ENCODE peak calls at places on chromosomes 13 and 19, in six cellular contexts. One of them, this sample, is unnamed.

GRCh38 chr13:110294146-110294545 is 12.8 kb downstream of the COL4A1 start:
- DNase-seq in hypothalamus: no peak
- DNase-seq in stimulated activated CD4-positive, alpha-beta T cell treated with anti-CD3 and anti-CD28 coated beads, Interleukin-2, amount 100 ng/mL, for 24 hours: no peak
- DNase-seq in T-cell: no peak
- DNase-seq in GM04504: peak
- DNase-seq in activated naive CD8-positive, alpha-beta T cell treated with anti-CD3 and anti-CD28 coated beads, Interleukin-2, amount 50 U/mL, for 16 hours: no peak
- DNase-seq in this sample: no peak

GRCh38 chr13:43611631-43612416 is 174.9 kb downstream of the ENOX1 start:
- DNase-seq in stimulated activated CD4-positive, alpha-beta T cell treated with anti-CD3 and anti-CD28 coated beads, Interleukin-2, amount 100 ng/mL, for 24 hours: no peak
- DNase-seq in GM04504: peak
- DNase-seq in activated naive CD8-positive, alpha-beta T cell treated with anti-CD3 and anti-CD28 coated beads, Interleukin-2, amount 50 U/mL, for 16 hours: no peak
- DNase-seq in T-cell: no peak
- DNase-seq in hypothalamus: no peak
- DNase-seq in this sample: no peak

GRCh38 chr13:114050536-114051450 is 76.9 kb upstream of the C13orf46 start:
- DNase-seq in T-cell: no peak
- DNase-seq in GM04504: no peak
- DNase-seq in activated naive CD8-positive, alpha-beta T cell treated with anti-CD3 and anti-CD28 coated beads, Interleukin-2, amount 50 U/mL, for 16 hours: no peak
- DNase-seq in hypothalamus: no peak
- DNase-seq in stimulated activated CD4-positive, alpha-beta T cell treated with anti-CD3 and anti-CD28 coated beads, Interleukin-2, amount 100 ng/mL, for 24 hours: no peak
- DNase-seq in this sample: no peak

GRCh38 chr13:80924596-80924995 is 583.7 kb upstream of the SPRY2 start:
- DNase-seq in hypothalamus: no peak
- DNase-seq in GM04504: no peak
- DNase-seq in stimulated activated CD4-positive, alpha-beta T cell treated with anti-CD3 and anti-CD28 coated beads, Interleukin-2, amount 100 ng/mL, for 24 hours: no peak
- DNase-seq in activated naive CD8-positive, alpha-beta T cell treated with anti-CD3 and anti-CD28 coated beads, Interleukin-2, amount 50 U/mL, for 16 hours: no peak
- DNase-seq in T-cell: no peak
- DNase-seq in this sample: peak

GRCh38 chr13:22009500-22009899 is 338.6 kb downstream of the FGF9 start:
- DNase-seq in T-cell: no peak
- DNase-seq in GM04504: no peak
- DNase-seq in stimulated activated CD4-positive, alpha-beta T cell treated with anti-CD3 and anti-CD28 coated beads, Interleukin-2, amount 100 ng/mL, for 24 hours: no peak
- DNase-seq in activated naive CD8-positive, alpha-beta T cell treated with anti-CD3 and anti-CD28 coated beads, Interleukin-2, amount 50 U/mL, for 16 hours: no peak
- DNase-seq in hypothalamus: no peak
- DNase-seq in this sample: no peak

GRCh38 chr13:63184693-63185092 is 1769.0 kb upstream of the PCDH20 start:
- DNase-seq in GM04504: peak
- DNase-seq in stimulated activated CD4-positive, alpha-beta T cell treated with anti-CD3 and anti-CD28 coated beads, Interleukin-2, amount 100 ng/mL, for 24 hours: no peak
- DNase-seq in activated naive CD8-positive, alpha-beta T cell treated with anti-CD3 and anti-CD28 coated beads, Interleukin-2, amount 50 U/mL, for 16 hours: no peak
- DNase-seq in hypothalamus: no peak
- DNase-seq in T-cell: no peak
- DNase-seq in this sample: peak

GRCh38 chr13:48726711-48727110 is 73.0 kb downstream of the CYSLTR2 start:
- DNase-seq in stimulated activated CD4-positive, alpha-beta T cell treated with anti-CD3 and anti-CD28 coated beads, Interleukin-2, amount 100 ng/mL, for 24 hours: no peak
- DNase-seq in activated naive CD8-positive, alpha-beta T cell treated with anti-CD3 and anti-CD28 coated beads, Interleukin-2, amount 50 U/mL, for 16 hours: no peak
- DNase-seq in GM04504: no peak
- DNase-seq in T-cell: no peak
- DNase-seq in hypothalamus: no peak
- DNase-seq in this sample: no peak

GRCh38 chr13:29106651-29107050 is 286.5 kb downstream of the MTUS2 start:
- DNase-seq in stimulated activated CD4-positive, alpha-beta T cell treated with anti-CD3 and anti-CD28 coated beads, Interleukin-2, amount 100 ng/mL, for 24 hours: no peak
- DNase-seq in GM04504: no peak
- DNase-seq in hypothalamus: no peak
- DNase-seq in T-cell: no peak
- DNase-seq in activated naive CD8-positive, alpha-beta T cell treated with anti-CD3 and anti-CD28 coated beads, Interleukin-2, amount 50 U/mL, for 16 hours: no peak
- DNase-seq in this sample: no peak

GRCh38 chr19:18763674-18764590 is 27.2 kb downstream of the COMP start:
- DNase-seq in GM04504: peak
- DNase-seq in stimulated activated CD4-positive, alpha-beta T cell treated with anti-CD3 and anti-CD28 coated beads, Interleukin-2, amount 100 ng/mL, for 24 hours: no peak
- DNase-seq in activated naive CD8-positive, alpha-beta T cell treated with anti-CD3 and anti-CD28 coated beads, Interleukin-2, amount 50 U/mL, for 16 hours: no peak
- DNase-seq in hypothalamus: no peak
- DNase-seq in T-cell: no peak
- DNase-seq in this sample: peak

GRCh38 chr13:50991624-50992610 is 82.3 kb downstream of the RNASEH2B start:
- DNase-seq in T-cell: no peak
- DNase-seq in stimulated activated CD4-positive, alpha-beta T cell treated with anti-CD3 and anti-CD28 coated beads, Interleukin-2, amount 100 ng/mL, for 24 hours: no peak
- DNase-seq in activated naive CD8-positive, alpha-beta T cell treated with anti-CD3 and anti-CD28 coated beads, Interleukin-2, amount 50 U/mL, for 16 hours: no peak
- DNase-seq in hypothalamus: no peak
- DNase-seq in GM04504: no peak
- DNase-seq in this sample: no peak

GRCh38 chr19:2410023-2410422 is 17.4 kb downstream of the TIMM13 start:
- DNase-seq in hypothalamus: no peak
- DNase-seq in stimulated activated CD4-positive, alpha-beta T cell treated with anti-CD3 and anti-CD28 coated beads, Interleukin-2, amount 100 ng/mL, for 24 hours: no peak
- DNase-seq in GM04504: no peak
- DNase-seq in T-cell: no peak
- DNase-seq in activated naive CD8-positive, alpha-beta T cell treated with anti-CD3 and anti-CD28 coated beads, Interleukin-2, amount 50 U/mL, for 16 hours: no peak
- DNase-seq in this sample: no peak

GRCh38 chr19:41175825-41176734 is 16.9 kb upstream of the CYP2S1 start:
- DNase-seq in activated naive CD8-positive, alpha-beta T cell treated with anti-CD3 and anti-CD28 coated beads, Interleukin-2, amount 50 U/mL, for 16 hours: no peak
- DNase-seq in GM04504: peak
- DNase-seq in T-cell: peak
- DNase-seq in hypothalamus: peak
- DNase-seq in stimulated activated CD4-positive, alpha-beta T cell treated with anti-CD3 and anti-CD28 coated beads, Interleukin-2, amount 100 ng/mL, for 24 hours: peak
- DNase-seq in this sample: peak

GRCh38 chr19:3062165-3063105 is at the start of gene TLE5:
- DNase-seq in activated naive CD8-positive, alpha-beta T cell treated with anti-CD3 and anti-CD28 coated beads, Interleukin-2, amount 50 U/mL, for 16 hours: peak
- DNase-seq in T-cell: peak
- DNase-seq in GM04504: no peak
- DNase-seq in hypothalamus: peak
- DNase-seq in stimulated activated CD4-positive, alpha-beta T cell treated with anti-CD3 and anti-CD28 coated beads, Interleukin-2, amount 100 ng/mL, for 24 hours: peak
- DNase-seq in this sample: no peak

GRCh38 chr13:113152894-113153809 is 5.3 kb upstream of the PROZ start:
- DNase-seq in hypothalamus: no peak
- DNase-seq in T-cell: peak
- DNase-seq in activated naive CD8-positive, alpha-beta T cell treated with anti-CD3 and anti-CD28 coated beads, Interleukin-2, amount 50 U/mL, for 16 hours: no peak
- DNase-seq in GM04504: no peak
- DNase-seq in stimulated activated CD4-positive, alpha-beta T cell treated with anti-CD3 and anti-CD28 coated beads, Interleukin-2, amount 100 ng/mL, for 24 hours: no peak
- DNase-seq in this sample: peak

GRCh38 chr13:51832471-51833152 is 12.4 kb downstream of the TMEM272 start:
- DNase-seq in activated naive CD8-positive, alpha-beta T cell treated with anti-CD3 and anti-CD28 coated beads, Interleukin-2, amount 50 U/mL, for 16 hours: no peak
- DNase-seq in hypothalamus: peak
- DNase-seq in stimulated activated CD4-positive, alpha-beta T cell treated with anti-CD3 and anti-CD28 coated beads, Interleukin-2, amount 100 ng/mL, for 24 hours: no peak
- DNase-seq in T-cell: peak
- DNase-seq in GM04504: no peak
- DNase-seq in this sample: no peak

GRCh38 chr19:7823902-7824301 is 6.1 kb upstream of the EVI5L start:
- DNase-seq in hypothalamus: no peak
- DNase-seq in activated naive CD8-positive, alpha-beta T cell treated with anti-CD3 and anti-CD28 coated beads, Interleukin-2, amount 50 U/mL, for 16 hours: no peak
- DNase-seq in stimulated activated CD4-positive, alpha-beta T cell treated with anti-CD3 and anti-CD28 coated beads, Interleukin-2, amount 100 ng/mL, for 24 hours: no peak
- DNase-seq in GM04504: no peak
- DNase-seq in T-cell: no peak
- DNase-seq in this sample: no peak

GRCh38 chr19:45500918-45501729 is 2.9 kb downstream of the PPM1N start:
- DNase-seq in T-cell: no peak
- DNase-seq in stimulated activated CD4-positive, alpha-beta T cell treated with anti-CD3 and anti-CD28 coated beads, Interleukin-2, amount 100 ng/mL, for 24 hours: no peak
- DNase-seq in GM04504: no peak
- DNase-seq in activated naive CD8-positive, alpha-beta T cell treated with anti-CD3 and anti-CD28 coated beads, Interleukin-2, amount 50 U/mL, for 16 hours: no peak
- DNase-seq in hypothalamus: no peak
- DNase-seq in this sample: no peak

GRCh38 chr19:7710616-7711015 is 8.7 kb upstream of the FCER2 start:
- DNase-seq in stimulated activated CD4-positive, alpha-beta T cell treated with anti-CD3 and anti-CD28 coated beads, Interleukin-2, amount 100 ng/mL, for 24 hours: no peak
- DNase-seq in activated naive CD8-positive, alpha-beta T cell treated with anti-CD3 and anti-CD28 coated beads, Interleukin-2, amount 50 U/mL, for 16 hours: no peak
- DNase-seq in GM04504: no peak
- DNase-seq in T-cell: no peak
- DNase-seq in hypothalamus: no peak
- DNase-seq in this sample: no peak

GRCh38 chr19:54653181-54653809 is 9.5 kb upstream of the LILRB4 start:
- DNase-seq in hypothalamus: no peak
- DNase-seq in activated naive CD8-positive, alpha-beta T cell treated with anti-CD3 and anti-CD28 coated beads, Interleukin-2, amount 50 U/mL, for 16 hours: no peak
- DNase-seq in GM04504: no peak
- DNase-seq in stimulated activated CD4-positive, alpha-beta T cell treated with anti-CD3 and anti-CD28 coated beads, Interleukin-2, amount 100 ng/mL, for 24 hours: no peak
- DNase-seq in T-cell: no peak
- DNase-seq in this sample: peak

GRCh38 chr13:38394777-38395504 is 45.3 kb downstream of the UFM1 start:
- DNase-seq in T-cell: no peak
- DNase-seq in GM04504: no peak
- DNase-seq in activated naive CD8-positive, alpha-beta T cell treated with anti-CD3 and anti-CD28 coated beads, Interleukin-2, amount 50 U/mL, for 16 hours: no peak
- DNase-seq in stimulated activated CD4-positive, alpha-beta T cell treated with anti-CD3 and anti-CD28 coated beads, Interleukin-2, amount 100 ng/mL, for 24 hours: no peak
- DNase-seq in hypothalamus: no peak
- DNase-seq in this sample: peak

GRCh38 chr13:113666324-113666660 is 727 bp upstream of the GRK1 start:
- DNase-seq in hypothalamus: no peak
- DNase-seq in GM04504: no peak
- DNase-seq in T-cell: no peak
- DNase-seq in stimulated activated CD4-positive, alpha-beta T cell treated with anti-CD3 and anti-CD28 coated beads, Interleukin-2, amount 100 ng/mL, for 24 hours: no peak
- DNase-seq in activated naive CD8-positive, alpha-beta T cell treated with anti-CD3 and anti-CD28 coated beads, Interleukin-2, amount 50 U/mL, for 16 hours: no peak
- DNase-seq in this sample: no peak

GRCh38 chr19:40517248-40517647 is 50.4 kb downstream of the SPTBN4 start:
- DNase-seq in hypothalamus: no peak
- DNase-seq in GM04504: no peak
- DNase-seq in activated naive CD8-positive, alpha-beta T cell treated with anti-CD3 and anti-CD28 coated beads, Interleukin-2, amount 50 U/mL, for 16 hours: no peak
- DNase-seq in stimulated activated CD4-positive, alpha-beta T cell treated with anti-CD3 and anti-CD28 coated beads, Interleukin-2, amount 100 ng/mL, for 24 hours: no peak
- DNase-seq in T-cell: no peak
- DNase-seq in this sample: no peak

GRCh38 chr19:53091413-53091812 is 11.8 kb downstream of the ZNF160 start:
- DNase-seq in hypothalamus: no peak
- DNase-seq in T-cell: no peak
- DNase-seq in activated naive CD8-positive, alpha-beta T cell treated with anti-CD3 and anti-CD28 coated beads, Interleukin-2, amount 50 U/mL, for 16 hours: no peak
- DNase-seq in stimulated activated CD4-positive, alpha-beta T cell treated with anti-CD3 and anti-CD28 coated beads, Interleukin-2, amount 100 ng/mL, for 24 hours: no peak
- DNase-seq in GM04504: no peak
- DNase-seq in this sample: no peak

GRCh38 chr13:43848250-43848649 is 31.3 kb downstream of the CCDC122 start:
- DNase-seq in GM04504: no peak
- DNase-seq in hypothalamus: no peak
- DNase-seq in activated naive CD8-positive, alpha-beta T cell treated with anti-CD3 and anti-CD28 coated beads, Interleukin-2, amount 50 U/mL, for 16 hours: no peak
- DNase-seq in T-cell: no peak
- DNase-seq in stimulated activated CD4-positive, alpha-beta T cell treated with anti-CD3 and anti-CD28 coated beads, Interleukin-2, amount 100 ng/mL, for 24 hours: no peak
- DNase-seq in this sample: peak

GRCh38 chr19:11198769-11199469 is 1.6 kb upstream of the KANK2 start:
- DNase-seq in stimulated activated CD4-positive, alpha-beta T cell treated with anti-CD3 and anti-CD28 coated beads, Interleukin-2, amount 100 ng/mL, for 24 hours: no peak
- DNase-seq in T-cell: no peak
- DNase-seq in activated naive CD8-positive, alpha-beta T cell treated with anti-CD3 and anti-CD28 coated beads, Interleukin-2, amount 50 U/mL, for 16 hours: no peak
- DNase-seq in GM04504: no peak
- DNase-seq in hypothalamus: no peak
- DNase-seq in this sample: no peak

GRCh38 chr19:14440049-14440448 is 6.9 kb downstream of the PKN1 start:
- DNase-seq in stimulated activated CD4-positive, alpha-beta T cell treated with anti-CD3 and anti-CD28 coated beads, Interleukin-2, amount 100 ng/mL, for 24 hours: peak
- DNase-seq in activated naive CD8-positive, alpha-beta T cell treated with anti-CD3 and anti-CD28 coated beads, Interleukin-2, amount 50 U/mL, for 16 hours: peak
- DNase-seq in hypothalamus: peak
- DNase-seq in T-cell: peak
- DNase-seq in GM04504: no peak
- DNase-seq in this sample: no peak

GRCh38 chr19:10718205-10719196 is 622 bp downstream of the DNM2 start:
- DNase-seq in stimulated activated CD4-positive, alpha-beta T cell treated with anti-CD3 and anti-CD28 coated beads, Interleukin-2, amount 100 ng/mL, for 24 hours: peak
- DNase-seq in T-cell: no peak
- DNase-seq in activated naive CD8-positive, alpha-beta T cell treated with anti-CD3 and anti-CD28 coated beads, Interleukin-2, amount 50 U/mL, for 16 hours: no peak
- DNase-seq in hypothalamus: peak
- DNase-seq in GM04504: no peak
- DNase-seq in this sample: peak

GRCh38 chr13:28684257-28684656 is 25.3 kb downstream of the POMP start:
- DNase-seq in GM04504: no peak
- DNase-seq in T-cell: no peak
- DNase-seq in hypothalamus: no peak
- DNase-seq in stimulated activated CD4-positive, alpha-beta T cell treated with anti-CD3 and anti-CD28 coated beads, Interleukin-2, amount 100 ng/mL, for 24 hours: no peak
- DNase-seq in activated naive CD8-positive, alpha-beta T cell treated with anti-CD3 and anti-CD28 coated beads, Interleukin-2, amount 50 U/mL, for 16 hours: no peak
- DNase-seq in this sample: no peak

GRCh38 chr19:52679598-52679997 is 41.4 kb upstream of the ZNF83 start:
- DNase-seq in GM04504: no peak
- DNase-seq in T-cell: no peak
- DNase-seq in activated naive CD8-positive, alpha-beta T cell treated with anti-CD3 and anti-CD28 coated beads, Interleukin-2, amount 50 U/mL, for 16 hours: no peak
- DNase-seq in stimulated activated CD4-positive, alpha-beta T cell treated with anti-CD3 and anti-CD28 coated beads, Interleukin-2, amount 100 ng/mL, for 24 hours: no peak
- DNase-seq in hypothalamus: no peak
- DNase-seq in this sample: no peak

GRCh38 chr13:109667754-109668360 is 118.5 kb downstream of the IRS2 start:
- DNase-seq in stimulated activated CD4-positive, alpha-beta T cell treated with anti-CD3 and anti-CD28 coated beads, Interleukin-2, amount 100 ng/mL, for 24 hours: no peak
- DNase-seq in T-cell: no peak
- DNase-seq in hypothalamus: no peak
- DNase-seq in activated naive CD8-positive, alpha-beta T cell treated with anti-CD3 and anti-CD28 coated beads, Interleukin-2, amount 50 U/mL, for 16 hours: no peak
- DNase-seq in GM04504: no peak
- DNase-seq in this sample: no peak

GRCh38 chr13:112840472-112841302 is 128.3 kb upstream of the MCF2L start:
- DNase-seq in stimulated activated CD4-positive, alpha-beta T cell treated with anti-CD3 and anti-CD28 coated beads, Interleukin-2, amount 100 ng/mL, for 24 hours: no peak
- DNase-seq in T-cell: no peak
- DNase-seq in hypothalamus: no peak
- DNase-seq in activated naive CD8-positive, alpha-beta T cell treated with anti-CD3 and anti-CD28 coated beads, Interleukin-2, amount 50 U/mL, for 16 hours: no peak
- DNase-seq in GM04504: no peak
- DNase-seq in this sample: no peak

GRCh38 chr19:7869910-7870511 is 4.2 kb downstream of the PRR36 start:
- DNase-seq in T-cell: no peak
- DNase-seq in stimulated activated CD4-positive, alpha-beta T cell treated with anti-CD3 and anti-CD28 coated beads, Interleukin-2, amount 100 ng/mL, for 24 hours: peak
- DNase-seq in GM04504: no peak
- DNase-seq in hypothalamus: no peak
- DNase-seq in activated naive CD8-positive, alpha-beta T cell treated with anti-CD3 and anti-CD28 coated beads, Interleukin-2, amount 50 U/mL, for 16 hours: peak
- DNase-seq in this sample: no peak

GRCh38 chr13:90640976-90641375 is 706.5 kb upstream of the MIR17HG start:
- DNase-seq in activated naive CD8-positive, alpha-beta T cell treated with anti-CD3 and anti-CD28 coated beads, Interleukin-2, amount 50 U/mL, for 16 hours: no peak
- DNase-seq in T-cell: no peak
- DNase-seq in GM04504: peak
- DNase-seq in stimulated activated CD4-positive, alpha-beta T cell treated with anti-CD3 and anti-CD28 coated beads, Interleukin-2, amount 100 ng/mL, for 24 hours: no peak
- DNase-seq in hypothalamus: no peak
- DNase-seq in this sample: peak

GRCh38 chr13:85700909-85701308 is 98.3 kb downstream of the SLITRK6 start:
- DNase-seq in stimulated activated CD4-positive, alpha-beta T cell treated with anti-CD3 and anti-CD28 coated beads, Interleukin-2, amount 100 ng/mL, for 24 hours: no peak
- DNase-seq in activated naive CD8-positive, alpha-beta T cell treated with anti-CD3 and anti-CD28 coated beads, Interleukin-2, amount 50 U/mL, for 16 hours: no peak
- DNase-seq in T-cell: no peak
- DNase-seq in GM04504: no peak
- DNase-seq in hypothalamus: no peak
- DNase-seq in this sample: peak

GRCh38 chr13:74026753-74027152 is 107.5 kb downstream of the KLF12 start:
- DNase-seq in activated naive CD8-positive, alpha-beta T cell treated with anti-CD3 and anti-CD28 coated beads, Interleukin-2, amount 50 U/mL, for 16 hours: peak
- DNase-seq in T-cell: peak
- DNase-seq in stimulated activated CD4-positive, alpha-beta T cell treated with anti-CD3 and anti-CD28 coated beads, Interleukin-2, amount 100 ng/mL, for 24 hours: peak
- DNase-seq in GM04504: no peak
- DNase-seq in hypothalamus: no peak
- DNase-seq in this sample: peak

GRCh38 chr13:98014766-98015165 is 61.3 kb downstream of the IPO5 start:
- DNase-seq in stimulated activated CD4-positive, alpha-beta T cell treated with anti-CD3 and anti-CD28 coated beads, Interleukin-2, amount 100 ng/mL, for 24 hours: no peak
- DNase-seq in GM04504: peak
- DNase-seq in activated naive CD8-positive, alpha-beta T cell treated with anti-CD3 and anti-CD28 coated beads, Interleukin-2, amount 50 U/mL, for 16 hours: no peak
- DNase-seq in hypothalamus: no peak
- DNase-seq in T-cell: no peak
- DNase-seq in this sample: peak

GRCh38 chr13:111296417-111296816 is 24.0 kb upstream of the TEX29 start:
- DNase-seq in hypothalamus: no peak
- DNase-seq in stimulated activated CD4-positive, alpha-beta T cell treated with anti-CD3 and anti-CD28 coated beads, Interleukin-2, amount 100 ng/mL, for 24 hours: no peak
- DNase-seq in GM04504: no peak
- DNase-seq in activated naive CD8-positive, alpha-beta T cell treated with anti-CD3 and anti-CD28 coated beads, Interleukin-2, amount 50 U/mL, for 16 hours: no peak
- DNase-seq in T-cell: no peak
- DNase-seq in this sample: no peak

GRCh38 chr19:51181913-51182419 is 39.9 kb downstream of the SIGLEC7 start:
- DNase-seq in T-cell: no peak
- DNase-seq in GM04504: no peak
- DNase-seq in hypothalamus: peak
- DNase-seq in activated naive CD8-positive, alpha-beta T cell treated with anti-CD3 and anti-CD28 coated beads, Interleukin-2, amount 50 U/mL, for 16 hours: no peak
- DNase-seq in stimulated activated CD4-positive, alpha-beta T cell treated with anti-CD3 and anti-CD28 coated beads, Interleukin-2, amount 100 ng/mL, for 24 hours: peak
- DNase-seq in this sample: no peak

This sample was measured in astrocyte.